ENCODE peak calls at places on chromosomes 7 and 10, in eight cellular contexts. U is body of pancreas, G is heart right ventricle, A is brain microvascular endothelial cell, J is HL-60, S is kidney epithelial cell, T is fibroblast of villous mesenchyme, I is fibroblast of the aortic adventitia. Q is an unnamed sample.

GRCh38 chr10:100364735-100365391 is 17.8 kb downstream of the SCD start:
- DNase-seq in A (peak; percentile 60), U (peak; percentile 92), J (no peak), G (peak; percentile 78), I (peak; percentile 84), T (peak; percentile 95), S (peak; percentile 89), Q (peak; percentile 85)

GRCh38 chr10:77635402-77636227 is 2.0 kb downstream of the KCNMA1 start:
- DNase-seq in G (no peak), U (no peak), A (no peak), T (no peak), J (no peak), S (no peak), I (no peak), Q (no peak)

GRCh38 chr7:107079212-107079940 is 34.9 kb downstream of the PRKAR2B start:
- DNase-seq in U (no peak), I (no peak), T (no peak), G (no peak), S (no peak), A (no peak), J (no peak), Q (no peak)

GRCh38 chr7:80150621-80151273 is 16.1 kb downstream of the GNAI1 start:
- DNase-seq in S (no peak), I (no peak), U (no peak), G (no peak), T (peak; percentile 82), J (no peak), A (peak; percentile 41), Q (no peak)

GRCh38 chr7:7321681-7322080 is 139.3 kb downstream of the C1GALT1 start:
- DNase-seq in G (no peak), A (no peak), S (peak; percentile 95), J (no peak), I (peak; percentile 3), T (no peak), U (no peak), Q (no peak)

GRCh38 chr10:78838141-78838540 is 230.6 kb upstream of the ZMIZ1 start:
- DNase-seq in I (peak; percentile 63), S (no peak), U (no peak), J (no peak), T (no peak), A (no peak), G (no peak), Q (no peak)

GRCh38 chr10:1293636-1294440 is 237.7 kb downstream of the WDR37 start:
- DNase-seq in J (no peak), S (no peak), G (no peak), T (peak; percentile 1), A (no peak), U (no peak), I (no peak), Q (no peak)

GRCh38 chr10:65320256-65321026 is 1605.4 kb upstream of the LRRTM3 start:
- DNase-seq in I (no peak), G (no peak), S (no peak), J (no peak), A (no peak), U (no peak), T (no peak), Q (no peak)

GRCh38 chr7:5309146-5309545 is 26.4 kb downstream of the SLC29A4 start:
- DNase-seq in T (no peak), I (no peak), U (no peak), A (no peak), G (no peak), S (no peak), J (no peak), Q (no peak)

GRCh38 chr7:156160811-156161210 is 348.5 kb upstream of the SHH start:
- DNase-seq in A (no peak), T (no peak), U (no peak), I (no peak), S (no peak), G (no peak), J (no peak), Q (no peak)

GRCh38 chr7:50806143-50806542 is 23.4 kb upstream of the GRB10 start:
- DNase-seq in S (no peak), U (no peak), T (no peak), I (no peak), A (no peak), J (no peak), G (no peak), Q (no peak)

GRCh38 chr10:72306215-72306760 is 32.6 kb downstream of the DDIT4 start:
- DNase-seq in U (no peak), J (no peak), T (no peak), S (no peak), I (no peak), G (no peak), A (no peak), Q (no peak)

GRCh38 chr10:14876764-14877163 is 1.9 kb upstream of the SUV39H2 start:
- DNase-seq in J (no peak), I (no peak), G (no peak), S (no peak), U (no peak), T (no peak), A (no peak), Q (no peak)

GRCh38 chr10:126133906-126134703 is 237.7 kb downstream of the FANK1 start:
- DNase-seq in S (no peak), J (no peak), T (peak; percentile 90), G (no peak), U (no peak), A (peak; percentile 46), I (peak; percentile 73), Q (no peak)

GRCh38 chr10:103493911-103494877 is 689 bp downstream of the NEURL1 start:
- DNase-seq in I (no peak), U (peak; percentile 38), T (no peak), S (no peak), A (no peak), G (no peak), J (peak; percentile 27), Q (no peak)

GRCh38 chr10:13272164-13272571 is 27.7 kb downstream of the PHYH start:
- DNase-seq in G (peak; percentile 51), U (no peak), S (no peak), A (no peak), J (no peak), T (peak; percentile 90), I (peak; percentile 58), Q (no peak)

GRCh38 chr10:75398630-75399460 is 2.7 kb downstream of the ZNF503 start:
- DNase-seq in S (no peak), A (no peak), T (no peak), U (peak; percentile 59), J (no peak), G (peak; percentile 33), I (peak; percentile 48), Q (no peak)
- H3K4me3 ChIP-seq in S (peak overlapping the region; percentile 91), A (peak overlapping the region; percentile 96), T (peak overlapping the region; percentile 92), U (peak overlapping the region; percentile 63), J (no peak overlapping the region), G (peak overlapping the region; percentile 87), I (peak overlapping the region; percentile 99), Q (peak overlapping the region; percentile 98)

GRCh38 chr7:134457166-134457565 is 1.7 kb downstream of the AKR1B1 start:
- DNase-seq in A (no peak), T (peak; percentile 48), G (no peak), I (peak; percentile 59), S (no peak), J (no peak), U (no peak), Q (no peak)

GRCh38 chr7:134458341-134458805 is 527 bp downstream of the AKR1B1 start:
- DNase-seq in S (no peak), A (no peak), U (peak; percentile 45), G (peak; percentile 52), I (peak; percentile 48), T (peak; percentile 47), J (no peak), Q (no peak)

GRCh38 chr7:134461921-134462320 is 3.0 kb upstream of the AKR1B1 start:
- DNase-seq in S (no peak), A (no peak), U (no peak), J (no peak), G (no peak), T (no peak), I (no peak), Q (no peak)

GRCh38 chr7:134460000-134460399 is 1.1 kb upstream of the AKR1B1 start:
- DNase-seq in S (no peak), G (no peak), A (no peak), T (peak; percentile 62), U (no peak), I (no peak), J (no peak), Q (no peak)

GRCh38 chr7:134458806-134459698 is at the start of gene AKR1B1:
- DNase-seq in J (peak; percentile 59), T (peak; percentile 93), G (peak; percentile 92), I (peak; percentile 91), A (peak; percentile 82), U (peak; percentile 82), S (peak; percentile 64), Q (no peak)
- TF ChIP-seq CTCF in J (peak; percentile 8), T (peak; percentile 58), G (peak; percentile 71), I (peak; percentile 81), A (peak; percentile 74), U (peak; percentile 60), S (peak; percentile 69), Q (peak; percentile 49)

DNA sequence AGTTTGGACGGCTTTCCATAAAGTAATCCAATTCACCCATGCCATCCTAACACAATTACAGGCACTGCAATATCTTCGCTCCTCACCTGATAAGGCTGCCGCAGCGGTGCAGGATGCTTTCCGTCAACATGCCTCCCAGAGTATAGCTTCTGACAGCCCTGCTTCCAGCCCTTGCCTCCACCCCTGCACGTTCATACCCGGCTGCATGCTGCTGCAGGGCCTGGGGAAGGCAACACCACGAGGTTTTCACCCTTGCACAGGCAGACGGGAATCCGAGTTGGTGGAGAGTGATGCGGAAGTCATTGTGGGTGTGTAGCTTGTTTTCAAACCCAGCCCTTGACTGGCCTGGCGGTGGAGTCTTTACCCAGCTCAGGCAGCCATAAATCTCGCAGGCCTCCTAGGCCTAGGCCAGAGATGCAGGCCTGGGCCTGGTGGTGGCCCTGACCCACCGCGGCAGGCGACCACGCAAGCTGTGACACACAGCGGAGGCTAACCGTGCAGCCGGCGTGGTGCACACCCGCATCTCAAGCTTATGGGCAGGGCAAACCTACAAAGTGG is 12.7 kb downstream of the EBF3 start:
- DNase-seq in I (peak; percentile 13), J (no peak), A (no peak), G (no peak), S (no peak), T (no peak), U (no peak), Q (no peak)
- H3K4me3 ChIP-seq in I (no peak overlapping the region), J (no peak overlapping the region), A (no peak overlapping the region), G (peak overlapping the region; percentile 12), S (no peak overlapping the region), T (no peak overlapping the region), U (no peak overlapping the region), Q (no peak overlapping the region)

DNA sequence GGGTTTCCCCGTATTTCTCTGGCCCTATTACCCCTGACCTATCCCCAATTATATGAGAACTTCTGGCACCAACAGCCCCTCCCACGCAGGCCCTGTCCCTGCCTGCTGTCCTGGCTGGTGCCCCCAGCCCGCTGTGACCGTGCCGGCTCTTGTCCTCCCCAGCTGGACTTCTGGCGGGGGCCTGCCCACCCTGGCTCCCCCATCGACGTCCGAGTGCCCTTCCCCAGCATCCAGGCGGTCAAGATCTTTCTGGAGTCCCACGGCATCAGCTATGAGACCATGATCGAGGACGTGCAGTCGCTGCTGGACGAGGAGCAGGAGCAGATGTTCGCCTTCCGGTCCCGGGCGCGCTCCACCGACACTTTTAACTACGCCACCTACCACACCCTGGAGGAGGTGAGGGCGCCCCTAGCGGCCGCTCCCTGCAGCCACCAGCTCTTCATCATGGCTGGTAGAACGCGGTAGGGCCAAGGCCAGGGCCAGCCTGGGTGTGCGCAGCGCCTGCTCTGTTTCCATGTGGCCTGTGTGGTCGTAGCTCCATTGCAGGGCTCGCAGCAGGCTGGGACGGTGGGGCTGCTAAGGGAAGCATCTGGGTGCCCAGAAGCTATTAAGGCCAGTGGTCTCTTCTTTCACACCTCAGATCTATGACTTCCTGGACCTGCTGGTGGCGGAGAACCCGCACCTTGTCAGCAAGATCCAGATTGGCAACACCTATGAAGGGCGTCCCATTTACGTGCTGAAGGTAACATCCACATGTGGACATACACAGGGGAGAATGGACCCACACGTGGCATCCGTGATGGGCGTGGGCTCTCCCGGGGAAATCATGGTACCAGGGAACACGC is 1.4 kb downstream of the CPA1 start:
- DNase-seq in U (peak; percentile 90), A (no peak), J (no peak), T (no peak), G (peak; percentile 34), S (no peak), I (no peak), Q (no peak)
- TF ChIP-seq CTCF in U (peak; percentile 89), A (no peak), J (no peak), T (peak; percentile 7), G (peak; percentile 11), S (no peak), I (no peak), Q (peak; percentile 15)